ENCODE peak calls at places on chromosomes 11 and 22, in six cellular contexts. X is Peyer's patch, H is ovary, P is thoracic aorta, A is PC-3, Z is endodermal cell. I is an unnamed sample.

GRCh38 chr11:107699371-107700348 is 12.2 kb downstream of the SLN start:
- DNase-seq in P (no peak), A (no peak), X (no peak), Z (no peak), H (no peak), I (no peak)

GRCh38 chr11:73143126-73143838 is 1.2 kb upstream of the FCHSD2 start:
- DNase-seq in P (no peak), X (peak; percentile 58), H (peak; percentile 39), A (no peak), Z (no peak), I (no peak)

GRCh38 chr11:130313383-130314183 is 1.1 kb downstream of the ZBTB44 start:
- DNase-seq in A (peak; percentile 34), H (no peak), X (no peak), Z (no peak), P (no peak), I (no peak)

GRCh38 chr22:27022256-27022655 is 364.9 kb downstream of the MIAT start:
- DNase-seq in X (no peak), A (no peak), Z (no peak), P (no peak), H (no peak), I (no peak)

GRCh38 chr11:26187639-26188038 is 144.3 kb upstream of the ANO3 start:
- DNase-seq in Z (no peak), P (no peak), H (no peak), X (no peak), A (peak; percentile 36), I (no peak)

GRCh38 chr11:12862761-12863469 is 146.2 kb upstream of the RASSF10 start:
- DNase-seq in P (no peak), X (no peak), A (no peak), Z (peak; percentile 90), H (peak; percentile 78), I (peak; percentile 81)

GRCh38 chr22:41092847-41093371 is 517 bp downstream of the EP300 start:
- DNase-seq in H (peak; percentile 42), P (no peak), A (peak; percentile 22), Z (peak; percentile 65), X (peak; percentile 67), I (no peak)

GRCh38 chr11:96752221-96752620 is 362.4 kb downstream of the JRKL start:
- DNase-seq in H (no peak), A (no peak), Z (no peak), P (no peak), X (no peak), I (no peak)

GRCh38 chr11:64804346-64805210 is 1.6 kb upstream of the MAP4K2 start:
- DNase-seq in H (peak; percentile 35), P (no peak), A (no peak), Z (peak; percentile 78), X (no peak), I (no peak)

GRCh38 chr11:2380807-2381350 is 3.8 kb downstream of the CD81 start:
- DNase-seq in P (no peak), Z (peak; percentile 61), H (peak; percentile 53), A (no peak), X (peak; percentile 82), I (no peak)

GRCh38 chr11:8317164-8317563 is 53.5 kb upstream of the LMO1 start:
- DNase-seq in H (no peak), P (no peak), A (no peak), X (no peak), Z (no peak), I (no peak)

GRCh38 chr11:99160447-99160846 is 139.7 kb downstream of the CNTN5 start:
- DNase-seq in Z (no peak), H (no peak), X (no peak), P (no peak), A (no peak), I (no peak)

GRCh38 chr22:44129614-44129976 is 51.1 kb upstream of the PARVG start:
- DNase-seq in P (no peak), H (no peak), Z (no peak), X (no peak), A (no peak), I (no peak)

GRCh38 chr11:10488121-10488580 is 33.1 kb downstream of the AMPD3 start:
- DNase-seq in A (peak; percentile 88), X (peak; percentile 83), H (peak; percentile 8), P (no peak), Z (peak; percentile 54), I (peak; percentile 91)

GRCh38 chr22:26674211-26675190 is 17.1 kb downstream of the MIAT start:
- DNase-seq in X (peak; percentile 62), A (no peak), P (no peak), Z (no peak), H (no peak), I (no peak)

GRCh38 chr22:44620129-44620840 is 81.7 kb upstream of the PRR5 start:
- DNase-seq in P (peak; percentile 14), H (peak; percentile 63), X (peak; percentile 87), Z (peak; percentile 91), A (peak; percentile 20), I (no peak)

GRCh38 chr22:27776410-27776958 is 25.1 kb downstream of the MN1 start:
- DNase-seq in P (no peak), X (no peak), Z (no peak), A (no peak), H (no peak), I (no peak)

GRCh38 chr22:20955548-20955947 is 11.5 kb upstream of the AIFM3 start:
- DNase-seq in P (no peak), X (no peak), H (no peak), Z (no peak), A (peak; percentile 10), I (no peak)

GRCh38 chr11:9777525-9777924 is 113.6 kb downstream of the SWAP70 start:
- DNase-seq in X (no peak), H (no peak), Z (no peak), P (no peak), A (no peak), I (no peak)

GRCh38 chr11:58926251-58926650 is 13.0 kb upstream of the GLYATL1 start:
- DNase-seq in A (peak; percentile 68), P (no peak), Z (no peak), X (no peak), H (no peak), I (no peak)

GRCh38 chr11:48107188-48107704 is 109.4 kb upstream of the OR4B1 start:
- DNase-seq in Z (no peak), A (peak; percentile 66), P (no peak), H (no peak), X (peak; percentile 82), I (no peak)

GRCh38 chr11:75867778-75868374 is 52.9 kb downstream of the UVRAG start:
- DNase-seq in H (peak; percentile 50), X (peak; percentile 72), A (peak; percentile 85), P (no peak), Z (no peak), I (no peak)

GRCh38 chr11:70942593-70942992 is 309.8 kb downstream of the SHANK2 start:
- DNase-seq in X (no peak), Z (peak; percentile 78), A (no peak), H (no peak), P (no peak), I (no peak)

GRCh38 chr11:132595711-132596111 is 936.6 kb downstream of the OPCML start:
- DNase-seq in X (no peak), H (no peak), Z (no peak), A (no peak), P (no peak), I (no peak)

GRCh38 chr11:79013509-79013908 is 427.3 kb downstream of the TENM4 start:
- DNase-seq in A (peak; percentile 18), P (no peak), X (no peak), Z (no peak), H (no peak), I (no peak)

GRCh38 chr22:43152355-43153071 is 1.2 kb downstream of the TSPO start:
- DNase-seq in H (peak; percentile 62), Z (peak; percentile 60), P (peak; percentile 50), A (peak; percentile 68), X (peak; percentile 89), I (no peak)

GRCh38 chr22:50139843-50140415 is 30.6 kb upstream of the PANX2 start:
- DNase-seq in P (no peak), H (no peak), Z (no peak), A (peak; percentile 35), X (no peak), I (no peak)

GRCh38 chr11:46710821-46711269 is 8.2 kb upstream of the F2 start:
- DNase-seq in X (no peak), P (peak; percentile 58), H (peak; percentile 72), A (peak; percentile 43), Z (no peak), I (no peak)

GRCh38 chr11:62889484-62890437 is 9.1 kb downstream of the SLC3A2 start:
- DNase-seq in H (no peak), X (peak; percentile 84), P (no peak), A (peak; percentile 42), Z (peak; percentile 68), I (no peak)

GRCh38 chr11:128506384-128506783 is 81.0 kb downstream of the ETS1 start:
- DNase-seq in X (no peak), Z (no peak), P (no peak), H (no peak), A (no peak), I (no peak)

DNA sequence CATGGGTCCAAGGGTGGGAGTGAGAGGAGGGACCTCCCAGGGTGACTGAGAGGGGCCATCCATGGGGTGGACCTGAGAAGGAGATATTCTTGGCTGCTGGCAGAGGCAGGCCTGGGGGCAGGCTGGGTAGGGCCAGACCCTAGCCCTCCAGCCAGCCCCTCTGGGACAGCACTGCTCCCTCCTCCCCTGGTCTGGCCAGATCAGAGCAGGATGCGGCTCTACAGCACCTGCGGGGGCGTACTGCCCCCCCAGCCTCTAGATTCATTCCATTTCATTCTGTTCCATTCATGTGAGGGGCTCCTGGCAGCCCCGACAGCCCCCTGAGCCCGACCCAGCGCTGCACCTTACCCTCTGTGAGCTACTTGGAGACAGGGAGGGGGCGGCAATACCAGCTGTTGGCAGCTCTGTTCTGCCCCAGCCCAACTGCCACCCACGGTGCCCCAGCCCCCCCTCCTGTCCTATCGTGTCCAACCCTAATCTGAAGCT is 34.3 kb upstream of the MYRF start:
- DNase-seq in A (no peak), H (no peak), X (no peak), P (no peak), Z (peak; percentile 59), I (no peak)
- H3K27ac ChIP-seq in A (no peak overlapping the region), H (no peak overlapping the region), X (peak overlapping the region; percentile 27), P (no peak overlapping the region), Z (peak overlapping the region; percentile 25), I (peak overlapping the region; percentile 62)

GRCh38 chr22:18067121-18067520 is 10.7 kb upstream of the PEX26 start:
- DNase-seq in Z (no peak), A (no peak), P (no peak), H (no peak), X (no peak), I (no peak)
- H3K27me3 ChIP-seq in Z (peaks cover 13% of the 10 kb centered on the region), A (no peaks in the 10 kb centered on the region), P (no peaks in the 10 kb centered on the region), H (no peaks in the 10 kb centered on the region), X (no peaks in the 10 kb centered on the region), I (no peaks in the 10 kb centered on the region)

GRCh38 chr22:48574776-48575566 is 1252.7 kb downstream of the BRD1 start:
- DNase-seq in A (no peak), P (no peak), H (peak; percentile 68), Z (peak; percentile 91), X (no peak), I (no peak)
- TF ChIP-seq CTCF in A (no peak), P (peak; percentile 46), H (peak; percentile 92), Z (peak; percentile 81), X (no peak), I (no peak)

DNA sequence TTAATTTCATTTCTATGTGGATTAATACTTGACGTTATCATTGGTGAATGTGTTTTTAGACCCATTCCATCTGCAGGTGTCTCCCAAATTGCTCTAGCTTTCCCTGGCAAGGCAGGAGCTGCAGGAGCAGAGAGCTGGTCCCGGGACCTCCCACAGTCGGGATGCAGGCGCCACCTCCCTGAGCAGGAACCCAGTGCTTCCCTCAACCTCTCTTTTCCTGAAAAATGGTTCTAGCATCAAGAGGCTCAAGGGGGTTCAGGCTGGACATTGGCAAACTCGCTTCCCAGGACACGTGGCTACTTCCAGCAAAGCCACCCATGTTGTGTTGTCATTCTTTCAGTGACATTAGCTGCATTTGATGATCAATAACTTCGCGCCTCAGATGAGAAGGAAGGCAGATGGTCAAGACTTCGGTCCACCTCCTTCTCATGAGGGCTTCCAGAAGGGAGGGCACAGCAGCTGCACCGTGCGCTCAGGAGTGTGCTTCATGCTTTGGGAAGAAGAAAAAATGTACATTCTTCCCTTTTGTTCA is 25.2 kb downstream of the IGLL5 start:
- DNase-seq in H (no peak), X (no peak), A (no peak), P (no peak), Z (no peak), I (no peak)
- H3K27ac ChIP-seq in H (no peak overlapping the region), X (no peak overlapping the region), A (no peak overlapping the region), P (no peak overlapping the region), Z (no peak overlapping the region), I (no peak overlapping the region)